ENCODE peak calls at places on chromosomes 1 and 21, in seven cellular contexts. P is HEK293T, J is endothelial cell, C is anterior cingulate cortex, A is HuH-7.5, W is Daoy, G is posterior cingulate gyrus. N is an unnamed sample.
A peak's percentile ranks its signal among the peaks of the same experiment; 100 is the strongest.

GRCh38 chr1:22745675-22746585 is 35.3 kb downstream of the EPHB2 start:
- DNase-seq in P (no peak), J (no peak), C (no peak), A (no peak), W (peak; percentile 91), G (no peak), N (no peak)

GRCh38 chr1:53979712-53980450 is 33.7 kb downstream of the LRRC42 start:
- DNase-seq in P (no peak), J (no peak), C (no peak), A (no peak), W (no peak), G (no peak), N (no peak)

GRCh38 chr1:98035587-98035986 is 114.8 kb upstream of the DPYD start:
- DNase-seq in P (no peak), J (no peak), C (no peak), A (no peak), W (no peak), G (no peak), N (no peak)

GRCh38 chr21:19368944-19369343 is 965.4 kb upstream of the TMPRSS15 start:
- DNase-seq in P (no peak), J (no peak), C (no peak), A (no peak), W (no peak), G (no peak), N (no peak)

GRCh38 chr1:223116950-223117349 is 26.1 kb downstream of the TLR5 start:
- DNase-seq in P (no peak), J (no peak), C (no peak), A (no peak), W (no peak), G (no peak), N (no peak)

GRCh38 chr1:33050221-33051076 is 13.8 kb upstream of the AK2 start:
- DNase-seq in P (no peak), J (no peak), C (no peak), A (no peak), W (peak; percentile 64), G (no peak), N (no peak)

GRCh38 chr21:34942911-34943310 is 106.2 kb downstream of the RUNX1 start:
- DNase-seq in P (no peak), J (no peak), C (no peak), A (no peak), W (no peak), G (no peak), N (no peak)

GRCh38 chr1:234212764-234213406 is 160.4 kb upstream of the COA6 start:
- DNase-seq in P (peak; percentile 73), J (peak; percentile 29), C (no peak), A (peak; percentile 55), W (peak; percentile 57), G (no peak), N (no peak)

GRCh38 chr1:165364432-165365133 is 8.1 kb upstream of the LMX1A start:
- DNase-seq in P (no peak), J (no peak), C (no peak), A (no peak), W (peak; percentile 86), G (no peak), N (no peak)